ENCODE peak calls at places on chromosomes 5 and 9, in seven cellular contexts. One of them, this sample, is unnamed.

GRCh38 chr5:177992466-177992865 is 3.6 kb downstream of the PROP1 start:
- DNase-seq in stimulated activated CD4-positive, alpha-beta T cell treated with anti-CD3 and anti-CD28 coated beads, Interleukin-4, amount 100 ng/mL, for 4 hours: no peak
- DNase-seq in substantia nigra: no peak
- DNase-seq in dermis blood vessel endothelial cell: no peak
- DNase-seq in stimulated activated CD8-positive, alpha-beta memory T cell treated with anti-CD3 and anti-CD28 coated beads, Interleukin-15, amount 100 ng/mL, for 24 hours: no peak
- DNase-seq in NCI-H1105 treated with DMSO at 0.1 percent for 48 hours: no peak
- DNase-seq in activated effector memory CD4-positive, alpha-beta T cell treated with Interleukin-2 at 50 U/mL for 16 hours: no peak
- DNase-seq in this sample: no peak

GRCh38 chr5:123084730-123085605 is 4.1 kb upstream of the PRDM6 start:
- DNase-seq in activated effector memory CD4-positive, alpha-beta T cell treated with Interleukin-2 at 50 U/mL for 16 hours: no peak
- DNase-seq in stimulated activated CD8-positive, alpha-beta memory T cell treated with anti-CD3 and anti-CD28 coated beads, Interleukin-15, amount 100 ng/mL, for 24 hours: no peak
- DNase-seq in stimulated activated CD4-positive, alpha-beta T cell treated with anti-CD3 and anti-CD28 coated beads, Interleukin-4, amount 100 ng/mL, for 4 hours: no peak
- DNase-seq in dermis blood vessel endothelial cell: no peak
- DNase-seq in NCI-H1105 treated with DMSO at 0.1 percent for 48 hours: no peak
- DNase-seq in substantia nigra: no peak
- DNase-seq in this sample: no peak

GRCh38 chr9:4667681-4668080 is 1.4 kb upstream of the SPATA6L start:
- DNase-seq in stimulated activated CD8-positive, alpha-beta memory T cell treated with anti-CD3 and anti-CD28 coated beads, Interleukin-15, amount 100 ng/mL, for 24 hours: no peak
- DNase-seq in stimulated activated CD4-positive, alpha-beta T cell treated with anti-CD3 and anti-CD28 coated beads, Interleukin-4, amount 100 ng/mL, for 4 hours: no peak
- DNase-seq in substantia nigra: no peak
- DNase-seq in NCI-H1105 treated with DMSO at 0.1 percent for 48 hours: no peak
- DNase-seq in activated effector memory CD4-positive, alpha-beta T cell treated with Interleukin-2 at 50 U/mL for 16 hours: no peak
- DNase-seq in dermis blood vessel endothelial cell: no peak
- DNase-seq in this sample: no peak

GRCh38 chr5:92917044-92917443 is 664.0 kb downstream of the NR2F1-AS1 start:
- DNase-seq in substantia nigra: no peak
- DNase-seq in stimulated activated CD4-positive, alpha-beta T cell treated with anti-CD3 and anti-CD28 coated beads, Interleukin-4, amount 100 ng/mL, for 4 hours: no peak
- DNase-seq in activated effector memory CD4-positive, alpha-beta T cell treated with Interleukin-2 at 50 U/mL for 16 hours: no peak
- DNase-seq in NCI-H1105 treated with DMSO at 0.1 percent for 48 hours: no peak
- DNase-seq in stimulated activated CD8-positive, alpha-beta memory T cell treated with anti-CD3 and anti-CD28 coated beads, Interleukin-15, amount 100 ng/mL, for 24 hours: no peak
- DNase-seq in dermis blood vessel endothelial cell: no peak
- DNase-seq in this sample: no peak

GRCh38 chr5:42604171-42604711 is 152.4 kb upstream of the CCDC152 start:
- DNase-seq in stimulated activated CD8-positive, alpha-beta memory T cell treated with anti-CD3 and anti-CD28 coated beads, Interleukin-15, amount 100 ng/mL, for 24 hours: no peak
- DNase-seq in substantia nigra: no peak
- DNase-seq in stimulated activated CD4-positive, alpha-beta T cell treated with anti-CD3 and anti-CD28 coated beads, Interleukin-4, amount 100 ng/mL, for 4 hours: no peak
- DNase-seq in NCI-H1105 treated with DMSO at 0.1 percent for 48 hours: no peak
- DNase-seq in dermis blood vessel endothelial cell: no peak
- DNase-seq in activated effector memory CD4-positive, alpha-beta T cell treated with Interleukin-2 at 50 U/mL for 16 hours: no peak
- DNase-seq in this sample: no peak

GRCh38 chr5:159773062-159773924 is 143.0 kb upstream of the ADRA1B start:
- DNase-seq in dermis blood vessel endothelial cell: peak; percentile 66
- DNase-seq in stimulated activated CD8-positive, alpha-beta memory T cell treated with anti-CD3 and anti-CD28 coated beads, Interleukin-15, amount 100 ng/mL, for 24 hours: peak; percentile 52
- DNase-seq in substantia nigra: peak; percentile 2
- DNase-seq in NCI-H1105 treated with DMSO at 0.1 percent for 48 hours: peak; percentile 58
- DNase-seq in stimulated activated CD4-positive, alpha-beta T cell treated with anti-CD3 and anti-CD28 coated beads, Interleukin-4, amount 100 ng/mL, for 4 hours: peak; percentile 82
- DNase-seq in activated effector memory CD4-positive, alpha-beta T cell treated with Interleukin-2 at 50 U/mL for 16 hours: peak; percentile 52
- DNase-seq in this sample: peak; percentile 72

GRCh38 chr9:38292480-38292879 is 100.0 kb upstream of the ALDH1B1 start:
- DNase-seq in stimulated activated CD4-positive, alpha-beta T cell treated with anti-CD3 and anti-CD28 coated beads, Interleukin-4, amount 100 ng/mL, for 4 hours: no peak
- DNase-seq in dermis blood vessel endothelial cell: no peak
- DNase-seq in substantia nigra: no peak
- DNase-seq in stimulated activated CD8-positive, alpha-beta memory T cell treated with anti-CD3 and anti-CD28 coated beads, Interleukin-15, amount 100 ng/mL, for 24 hours: no peak
- DNase-seq in NCI-H1105 treated with DMSO at 0.1 percent for 48 hours: no peak
- DNase-seq in activated effector memory CD4-positive, alpha-beta T cell treated with Interleukin-2 at 50 U/mL for 16 hours: no peak
- DNase-seq in this sample: no peak

GRCh38 chr9:88983865-88984542 is 7.3 kb upstream of the S1PR3 start:
- DNase-seq in stimulated activated CD4-positive, alpha-beta T cell treated with anti-CD3 and anti-CD28 coated beads, Interleukin-4, amount 100 ng/mL, for 4 hours: no peak
- DNase-seq in activated effector memory CD4-positive, alpha-beta T cell treated with Interleukin-2 at 50 U/mL for 16 hours: no peak
- DNase-seq in stimulated activated CD8-positive, alpha-beta memory T cell treated with anti-CD3 and anti-CD28 coated beads, Interleukin-15, amount 100 ng/mL, for 24 hours: no peak
- DNase-seq in substantia nigra: no peak
- DNase-seq in dermis blood vessel endothelial cell: no peak
- DNase-seq in NCI-H1105 treated with DMSO at 0.1 percent for 48 hours: no peak
- DNase-seq in this sample: no peak

GRCh38 chr5:6632324-6632930 is 417 bp downstream of the NSUN2 start:
- DNase-seq in substantia nigra: no peak
- DNase-seq in NCI-H1105 treated with DMSO at 0.1 percent for 48 hours: no peak
- DNase-seq in dermis blood vessel endothelial cell: peak; percentile 59
- DNase-seq in stimulated activated CD4-positive, alpha-beta T cell treated with anti-CD3 and anti-CD28 coated beads, Interleukin-4, amount 100 ng/mL, for 4 hours: no peak
- DNase-seq in stimulated activated CD8-positive, alpha-beta memory T cell treated with anti-CD3 and anti-CD28 coated beads, Interleukin-15, amount 100 ng/mL, for 24 hours: no peak
- DNase-seq in activated effector memory CD4-positive, alpha-beta T cell treated with Interleukin-2 at 50 U/mL for 16 hours: no peak
- DNase-seq in this sample: peak; percentile 73

GRCh38 chr5:84384604-84385575 is at the start of gene EDIL3:
- DNase-seq in stimulated activated CD8-positive, alpha-beta memory T cell treated with anti-CD3 and anti-CD28 coated beads, Interleukin-15, amount 100 ng/mL, for 24 hours: no peak
- DNase-seq in substantia nigra: peak; percentile 54
- DNase-seq in NCI-H1105 treated with DMSO at 0.1 percent for 48 hours: peak; percentile 40
- DNase-seq in stimulated activated CD4-positive, alpha-beta T cell treated with anti-CD3 and anti-CD28 coated beads, Interleukin-4, amount 100 ng/mL, for 4 hours: no peak
- DNase-seq in dermis blood vessel endothelial cell: peak; percentile 68
- DNase-seq in activated effector memory CD4-positive, alpha-beta T cell treated with Interleukin-2 at 50 U/mL for 16 hours: no peak
- DNase-seq in this sample: peak; percentile 79

GRCh38 chr9:137082925-137083290 is 3.9 kb upstream of the MAN1B1 start:
- DNase-seq in activated effector memory CD4-positive, alpha-beta T cell treated with Interleukin-2 at 50 U/mL for 16 hours: no peak
- DNase-seq in NCI-H1105 treated with DMSO at 0.1 percent for 48 hours: no peak
- DNase-seq in stimulated activated CD4-positive, alpha-beta T cell treated with anti-CD3 and anti-CD28 coated beads, Interleukin-4, amount 100 ng/mL, for 4 hours: no peak
- DNase-seq in stimulated activated CD8-positive, alpha-beta memory T cell treated with anti-CD3 and anti-CD28 coated beads, Interleukin-15, amount 100 ng/mL, for 24 hours: no peak
- DNase-seq in dermis blood vessel endothelial cell: no peak
- DNase-seq in substantia nigra: no peak
- DNase-seq in this sample: no peak

GRCh38 chr9:109179801-109180523 is 12.9 kb upstream of the FRRS1L start:
- DNase-seq in stimulated activated CD4-positive, alpha-beta T cell treated with anti-CD3 and anti-CD28 coated beads, Interleukin-4, amount 100 ng/mL, for 4 hours: no peak
- DNase-seq in activated effector memory CD4-positive, alpha-beta T cell treated with Interleukin-2 at 50 U/mL for 16 hours: no peak
- DNase-seq in substantia nigra: peak; percentile 4
- DNase-seq in stimulated activated CD8-positive, alpha-beta memory T cell treated with anti-CD3 and anti-CD28 coated beads, Interleukin-15, amount 100 ng/mL, for 24 hours: no peak
- DNase-seq in dermis blood vessel endothelial cell: no peak
- DNase-seq in NCI-H1105 treated with DMSO at 0.1 percent for 48 hours: no peak
- DNase-seq in this sample: no peak

GRCh38 chr9:131117762-131118145 is 7.6 kb upstream of the NUP214 start:
- DNase-seq in stimulated activated CD4-positive, alpha-beta T cell treated with anti-CD3 and anti-CD28 coated beads, Interleukin-4, amount 100 ng/mL, for 4 hours: no peak
- DNase-seq in dermis blood vessel endothelial cell: no peak
- DNase-seq in stimulated activated CD8-positive, alpha-beta memory T cell treated with anti-CD3 and anti-CD28 coated beads, Interleukin-15, amount 100 ng/mL, for 24 hours: no peak
- DNase-seq in substantia nigra: no peak
- DNase-seq in activated effector memory CD4-positive, alpha-beta T cell treated with Interleukin-2 at 50 U/mL for 16 hours: no peak
- DNase-seq in NCI-H1105 treated with DMSO at 0.1 percent for 48 hours: no peak
- DNase-seq in this sample: peak; percentile 50

GRCh38 chr5:160269017-160269416 is 39.7 kb downstream of the FABP6 start:
- DNase-seq in dermis blood vessel endothelial cell: peak; percentile 93
- DNase-seq in stimulated activated CD8-positive, alpha-beta memory T cell treated with anti-CD3 and anti-CD28 coated beads, Interleukin-15, amount 100 ng/mL, for 24 hours: no peak
- DNase-seq in NCI-H1105 treated with DMSO at 0.1 percent for 48 hours: no peak
- DNase-seq in activated effector memory CD4-positive, alpha-beta T cell treated with Interleukin-2 at 50 U/mL for 16 hours: no peak
- DNase-seq in substantia nigra: no peak
- DNase-seq in stimulated activated CD4-positive, alpha-beta T cell treated with anti-CD3 and anti-CD28 coated beads, Interleukin-4, amount 100 ng/mL, for 4 hours: no peak
- DNase-seq in this sample: peak; percentile 69

GRCh38 chr5:84758008-84758407 is 373.3 kb upstream of the EDIL3 start:
- DNase-seq in stimulated activated CD8-positive, alpha-beta memory T cell treated with anti-CD3 and anti-CD28 coated beads, Interleukin-15, amount 100 ng/mL, for 24 hours: no peak
- DNase-seq in NCI-H1105 treated with DMSO at 0.1 percent for 48 hours: no peak
- DNase-seq in dermis blood vessel endothelial cell: no peak
- DNase-seq in activated effector memory CD4-positive, alpha-beta T cell treated with Interleukin-2 at 50 U/mL for 16 hours: no peak
- DNase-seq in stimulated activated CD4-positive, alpha-beta T cell treated with anti-CD3 and anti-CD28 coated beads, Interleukin-4, amount 100 ng/mL, for 4 hours: no peak
- DNase-seq in substantia nigra: no peak
- DNase-seq in this sample: no peak

GRCh38 chr9:120856700-120857099 is 14.0 kb upstream of the PSMD5 start:
- DNase-seq in activated effector memory CD4-positive, alpha-beta T cell treated with Interleukin-2 at 50 U/mL for 16 hours: no peak
- DNase-seq in stimulated activated CD8-positive, alpha-beta memory T cell treated with anti-CD3 and anti-CD28 coated beads, Interleukin-15, amount 100 ng/mL, for 24 hours: no peak
- DNase-seq in stimulated activated CD4-positive, alpha-beta T cell treated with anti-CD3 and anti-CD28 coated beads, Interleukin-4, amount 100 ng/mL, for 4 hours: no peak
- DNase-seq in NCI-H1105 treated with DMSO at 0.1 percent for 48 hours: no peak
- DNase-seq in substantia nigra: no peak
- DNase-seq in dermis blood vessel endothelial cell: no peak
- DNase-seq in this sample: no peak

GRCh38 chr5:14231888-14232287 is 88.7 kb downstream of the TRIO start:
- DNase-seq in dermis blood vessel endothelial cell: no peak
- DNase-seq in stimulated activated CD4-positive, alpha-beta T cell treated with anti-CD3 and anti-CD28 coated beads, Interleukin-4, amount 100 ng/mL, for 4 hours: no peak
- DNase-seq in NCI-H1105 treated with DMSO at 0.1 percent for 48 hours: no peak
- DNase-seq in activated effector memory CD4-positive, alpha-beta T cell treated with Interleukin-2 at 50 U/mL for 16 hours: no peak
- DNase-seq in substantia nigra: no peak
- DNase-seq in stimulated activated CD8-positive, alpha-beta memory T cell treated with anti-CD3 and anti-CD28 coated beads, Interleukin-15, amount 100 ng/mL, for 24 hours: no peak
- DNase-seq in this sample: no peak